ENCODE peak calls at places on chromosomes 2 and 18, in ten cellular contexts. One of them, this sample, is unnamed.
A peak's percentile ranks its signal among the peaks of the same experiment; 100 is the strongest.

GRCh38 chr18:58800582-58800981 is 64.1 kb upstream of the ZNF532 start:
- DNase-seq in ovary: no peak
- DNase-seq in right lobe of liver: no peak
- DNase-seq in spleen: no peak
- DNase-seq in A549: no peak
- DNase-seq in stomach: no peak
- DNase-seq in adrenal gland: no peak
- DNase-seq in gastrocnemius medialis: no peak
- DNase-seq in body of pancreas: no peak
- DNase-seq in esophagus squamous epithelium: no peak
- DNase-seq in this sample: no peak

GRCh38 chr18:8361941-8362471 is 247.2 kb upstream of the RAB12 start:
- DNase-seq in adrenal gland: no peak
- DNase-seq in body of pancreas: no peak
- DNase-seq in right lobe of liver: no peak
- DNase-seq in gastrocnemius medialis: no peak
- DNase-seq in esophagus squamous epithelium: no peak
- DNase-seq in ovary: no peak
- DNase-seq in A549: no peak
- DNase-seq in spleen: no peak
- DNase-seq in stomach: no peak
- DNase-seq in this sample: no peak

GRCh38 chr2:65343381-65343780 is 89.0 kb downstream of the SPRED2 start:
- DNase-seq in right lobe of liver: no peak
- DNase-seq in stomach: no peak
- DNase-seq in adrenal gland: no peak
- DNase-seq in A549: no peak
- DNase-seq in spleen: no peak
- DNase-seq in ovary: no peak
- DNase-seq in gastrocnemius medialis: no peak
- DNase-seq in esophagus squamous epithelium: no peak
- DNase-seq in body of pancreas: no peak
- DNase-seq in this sample: no peak

GRCh38 chr2:232888839-232889529 is 18.9 kb downstream of the SNORC start:
- DNase-seq in esophagus squamous epithelium: no peak
- DNase-seq in spleen: peak; percentile 58
- DNase-seq in body of pancreas: no peak
- DNase-seq in stomach: peak; percentile 23
- DNase-seq in ovary: no peak
- DNase-seq in right lobe of liver: no peak
- DNase-seq in adrenal gland: peak; percentile 17
- DNase-seq in A549: no peak
- DNase-seq in gastrocnemius medialis: no peak
- DNase-seq in this sample: no peak

GRCh38 chr2:144437636-144438035 is 82.3 kb downstream of the ZEB2 start:
- DNase-seq in stomach: no peak
- DNase-seq in adrenal gland: no peak
- DNase-seq in esophagus squamous epithelium: no peak
- DNase-seq in ovary: no peak
- DNase-seq in gastrocnemius medialis: no peak
- DNase-seq in right lobe of liver: no peak
- DNase-seq in body of pancreas: no peak
- DNase-seq in spleen: no peak
- DNase-seq in A549: no peak
- DNase-seq in this sample: no peak

GRCh38 chr2:50513724-50514123 is 518.2 kb downstream of the NRXN1 start:
- DNase-seq in adrenal gland: no peak
- DNase-seq in esophagus squamous epithelium: no peak
- DNase-seq in gastrocnemius medialis: no peak
- DNase-seq in A549: no peak
- DNase-seq in stomach: no peak
- DNase-seq in right lobe of liver: no peak
- DNase-seq in ovary: no peak
- DNase-seq in body of pancreas: no peak
- DNase-seq in spleen: no peak
- DNase-seq in this sample: no peak

GRCh38 chr18:56902653-56903052 is 244.2 kb upstream of the BOD1L2 start:
- DNase-seq in stomach: no peak
- DNase-seq in esophagus squamous epithelium: no peak
- DNase-seq in gastrocnemius medialis: no peak
- DNase-seq in body of pancreas: no peak
- DNase-seq in right lobe of liver: no peak
- DNase-seq in A549: peak; percentile 3
- DNase-seq in spleen: no peak
- DNase-seq in adrenal gland: no peak
- DNase-seq in ovary: no peak
- DNase-seq in this sample: no peak

GRCh38 chr18:3970929-3971328 is 484.2 kb downstream of the DLGAP1 start:
- DNase-seq in esophagus squamous epithelium: no peak
- DNase-seq in body of pancreas: no peak
- DNase-seq in A549: no peak
- DNase-seq in gastrocnemius medialis: no peak
- DNase-seq in ovary: no peak
- DNase-seq in right lobe of liver: no peak
- DNase-seq in spleen: no peak
- DNase-seq in adrenal gland: peak; percentile 56
- DNase-seq in stomach: no peak
- DNase-seq in this sample: no peak

GRCh38 chr2:239935789-239936758 is 89.1 kb downstream of the NDUFA10 start:
- DNase-seq in right lobe of liver: peak; percentile 5
- DNase-seq in spleen: peak; percentile 52
- DNase-seq in adrenal gland: peak; percentile 15
- DNase-seq in A549: no peak
- DNase-seq in ovary: no peak
- DNase-seq in body of pancreas: no peak
- DNase-seq in stomach: peak; percentile 17
- DNase-seq in gastrocnemius medialis: no peak
- DNase-seq in esophagus squamous epithelium: no peak
- DNase-seq in this sample: no peak

GRCh38 chr2:143700865-143701264 is 571.6 kb downstream of the ARHGAP15 start:
- DNase-seq in esophagus squamous epithelium: no peak
- DNase-seq in body of pancreas: no peak
- DNase-seq in stomach: no peak
- DNase-seq in A549: no peak
- DNase-seq in spleen: no peak
- DNase-seq in gastrocnemius medialis: no peak
- DNase-seq in adrenal gland: no peak
- DNase-seq in right lobe of liver: no peak
- DNase-seq in ovary: no peak
- DNase-seq in this sample: no peak

GRCh38 chr2:150619607-150620330 is 132.3 kb upstream of the RND3 start:
- DNase-seq in stomach: no peak
- DNase-seq in esophagus squamous epithelium: no peak
- DNase-seq in A549: peak; percentile 17
- DNase-seq in body of pancreas: no peak
- DNase-seq in adrenal gland: peak; percentile 63
- DNase-seq in right lobe of liver: no peak
- DNase-seq in gastrocnemius medialis: peak; percentile 7
- DNase-seq in ovary: peak; percentile 11
- DNase-seq in spleen: no peak
- DNase-seq in this sample: no peak

GRCh38 chr2:41723531-41723930 is 324.3 kb upstream of the PKDCC start:
- DNase-seq in stomach: no peak
- DNase-seq in ovary: no peak
- DNase-seq in esophagus squamous epithelium: no peak
- DNase-seq in body of pancreas: no peak
- DNase-seq in adrenal gland: no peak
- DNase-seq in right lobe of liver: no peak
- DNase-seq in gastrocnemius medialis: no peak
- DNase-seq in A549: no peak
- DNase-seq in spleen: no peak
- DNase-seq in this sample: no peak

GRCh38 chr2:28387082-28387960 is 5.3 kb upstream of the FOSL2 start:
- DNase-seq in spleen: peak; percentile 4
- DNase-seq in ovary: no peak
- DNase-seq in right lobe of liver: no peak
- DNase-seq in body of pancreas: no peak
- DNase-seq in adrenal gland: peak; percentile 40
- DNase-seq in A549: no peak
- DNase-seq in stomach: no peak
- DNase-seq in gastrocnemius medialis: no peak
- DNase-seq in esophagus squamous epithelium: no peak
- DNase-seq in this sample: no peak

GRCh38 chr18:785242-785641 is 26.8 kb downstream of the YES1 start:
- DNase-seq in gastrocnemius medialis: no peak
- DNase-seq in body of pancreas: no peak
- DNase-seq in ovary: no peak
- DNase-seq in A549: no peak
- DNase-seq in stomach: no peak
- DNase-seq in adrenal gland: no peak
- DNase-seq in right lobe of liver: no peak
- DNase-seq in esophagus squamous epithelium: no peak
- DNase-seq in spleen: no peak
- DNase-seq in this sample: no peak

DNA sequence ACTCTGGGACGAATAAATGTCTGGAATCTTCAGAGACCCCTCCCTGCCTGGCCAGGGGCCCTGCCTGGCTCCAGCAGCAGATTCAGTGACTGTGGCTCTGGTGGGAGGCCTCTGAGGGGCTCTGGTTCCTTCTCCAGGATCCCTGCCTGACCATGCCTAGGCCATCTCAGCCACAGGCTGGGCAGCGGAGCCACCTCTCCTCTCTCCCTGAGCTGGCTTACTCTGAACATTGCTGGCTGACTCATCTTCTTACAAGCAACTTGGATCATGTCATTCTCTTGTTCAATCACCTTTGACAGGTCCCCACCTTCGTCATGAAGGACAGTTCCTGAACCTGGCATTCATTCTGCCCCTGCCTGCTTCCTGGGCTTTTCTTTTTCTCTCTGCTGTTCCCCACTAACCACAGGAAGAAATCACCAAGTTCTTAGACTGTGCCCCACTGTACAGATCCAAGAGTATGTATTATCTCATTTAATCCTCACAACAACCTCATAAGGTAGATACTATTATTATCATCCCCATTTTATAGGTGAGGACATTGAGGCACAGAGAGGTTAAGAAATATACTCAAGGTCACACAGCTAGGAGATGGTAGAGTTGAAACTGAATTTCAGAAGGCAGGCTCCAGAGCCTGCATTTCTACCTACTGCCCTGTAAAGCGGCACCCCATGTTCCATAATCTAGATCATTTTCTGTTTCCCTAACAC is 155.5 kb upstream of the SMAD2 start:
- DNase-seq in esophagus squamous epithelium: no peak
- DNase-seq in gastrocnemius medialis: no peak
- DNase-seq in adrenal gland: no peak
- DNase-seq in body of pancreas: no peak
- DNase-seq in right lobe of liver: no peak
- DNase-seq in ovary: no peak
- DNase-seq in stomach: no peak
- DNase-seq in spleen: no peak
- DNase-seq in A549: no peak
- DNase-seq in this sample: no peak
- TF ChIP-seq POLR2A in esophagus squamous epithelium: no peak
- TF ChIP-seq POLR2A in gastrocnemius medialis: no peak
- TF ChIP-seq POLR2A in adrenal gland: no peak
- TF ChIP-seq POLR2A in body of pancreas: no peak
- TF ChIP-seq POLR2A in right lobe of liver: no peak
- TF ChIP-seq POLR2A in ovary: no peak
- TF ChIP-seq POLR2A in stomach: no peak
- TF ChIP-seq POLR2A in spleen: no peak
- TF ChIP-seq POLR2A in A549: no peak
- TF ChIP-seq POLR2A in this sample: no peak

GRCh38 chr2:196263181-196263747 is 91.9 kb upstream of the STK17B start:
- DNase-seq in gastrocnemius medialis: no peak
- DNase-seq in spleen: no peak
- DNase-seq in right lobe of liver: no peak
- DNase-seq in stomach: no peak
- DNase-seq in adrenal gland: no peak
- DNase-seq in body of pancreas: no peak
- DNase-seq in esophagus squamous epithelium: no peak
- DNase-seq in A549: no peak
- DNase-seq in ovary: no peak
- DNase-seq in this sample: peak; percentile 60
- TF ChIP-seq POLR2A in gastrocnemius medialis: no peak
- TF ChIP-seq POLR2A in spleen: no peak
- TF ChIP-seq POLR2A in right lobe of liver: no peak
- TF ChIP-seq POLR2A in stomach: no peak
- TF ChIP-seq POLR2A in adrenal gland: no peak
- TF ChIP-seq POLR2A in body of pancreas: no peak
- TF ChIP-seq POLR2A in esophagus squamous epithelium: peak; percentile 33
- TF ChIP-seq POLR2A in A549: no peak
- TF ChIP-seq POLR2A in ovary: no peak
- TF ChIP-seq POLR2A in this sample: no peak

DNA sequence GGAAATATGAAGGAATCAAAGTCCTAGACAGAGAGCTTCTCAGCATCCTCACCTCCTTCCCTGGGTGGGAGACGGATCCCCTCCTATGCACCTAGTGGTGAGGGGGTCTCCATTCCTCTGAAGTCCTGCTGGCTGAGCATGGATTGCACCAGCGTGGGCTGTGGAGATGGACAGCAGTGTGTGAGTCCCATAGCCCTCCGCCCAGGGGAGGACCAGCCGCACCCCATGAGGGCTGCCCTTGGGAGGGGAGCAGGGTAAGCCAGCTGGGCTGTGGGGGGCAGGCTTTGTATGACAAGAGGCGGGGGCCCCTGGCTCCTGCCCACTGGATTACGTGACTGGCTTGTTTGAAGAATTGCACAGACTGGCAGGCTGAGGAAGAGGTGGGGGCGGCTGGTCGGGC is 768.2 kb downstream of the GALR1 start:
- DNase-seq in adrenal gland: no peak
- DNase-seq in ovary: no peak
- DNase-seq in stomach: no peak
- DNase-seq in esophagus squamous epithelium: no peak
- DNase-seq in A549: no peak
- DNase-seq in right lobe of liver: no peak
- DNase-seq in body of pancreas: no peak
- DNase-seq in gastrocnemius medialis: no peak
- DNase-seq in spleen: no peak
- DNase-seq in this sample: no peak
- TF ChIP-seq POLR2A in adrenal gland: no peak
- TF ChIP-seq POLR2A in ovary: no peak
- TF ChIP-seq POLR2A in stomach: no peak
- TF ChIP-seq POLR2A in esophagus squamous epithelium: no peak
- TF ChIP-seq POLR2A in A549: no peak
- TF ChIP-seq POLR2A in right lobe of liver: no peak
- TF ChIP-seq POLR2A in body of pancreas: no peak
- TF ChIP-seq POLR2A in gastrocnemius medialis: no peak
- TF ChIP-seq POLR2A in spleen: no peak
- TF ChIP-seq POLR2A in this sample: no peak

DNA sequence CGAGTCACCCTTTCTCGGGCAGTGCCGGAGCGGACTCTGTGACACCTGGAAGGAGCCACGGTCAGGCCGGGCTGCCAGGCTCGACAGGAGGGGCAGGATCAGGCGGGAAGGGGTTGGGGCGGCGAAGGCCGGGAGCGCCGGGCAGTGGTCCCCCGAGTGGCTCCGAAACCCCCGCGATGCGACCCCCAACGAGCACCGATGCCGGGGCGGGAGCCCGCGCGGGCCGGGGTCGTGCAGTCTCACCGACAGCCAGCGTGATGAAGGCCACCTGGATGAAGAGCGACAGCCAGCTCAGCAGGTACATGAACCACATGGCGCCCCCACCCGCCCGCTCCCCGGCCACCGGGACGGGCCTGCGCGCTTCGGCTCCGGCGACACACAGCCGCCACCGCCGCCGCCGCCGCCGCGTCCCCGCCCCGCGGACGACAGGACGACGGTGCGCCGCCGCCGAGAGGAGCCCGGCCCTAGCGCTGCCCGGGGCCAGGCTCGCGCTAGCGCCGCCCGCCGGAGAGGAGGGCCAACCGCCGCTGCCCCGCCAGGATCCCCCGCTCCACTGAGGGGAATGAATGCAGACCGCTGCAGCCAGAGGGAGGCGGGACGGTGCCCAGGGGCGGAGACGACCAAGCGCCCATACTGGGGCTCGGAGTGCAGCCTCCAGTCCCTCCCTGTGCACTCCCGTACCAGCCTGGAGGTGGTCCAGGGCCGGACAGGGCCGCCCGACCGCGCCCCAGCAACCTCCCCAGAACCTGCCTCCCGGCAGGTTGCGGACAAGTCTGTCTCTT is at the start of gene TEX261:
- DNase-seq in A549: peak; percentile 93
- DNase-seq in ovary: peak; percentile 74
- DNase-seq in right lobe of liver: peak; percentile 93
- DNase-seq in esophagus squamous epithelium: peak; percentile 61
- DNase-seq in stomach: peak; percentile 92
- DNase-seq in body of pancreas: peak; percentile 90
- DNase-seq in adrenal gland: peak; percentile 90
- DNase-seq in spleen: peak; percentile 99
- DNase-seq in gastrocnemius medialis: peak; percentile 71
- DNase-seq in this sample: peak; percentile 97
- TF ChIP-seq POLR2A in A549: peak; percentile 62
- TF ChIP-seq POLR2A in ovary: peak; percentile 35
- TF ChIP-seq POLR2A in right lobe of liver: peak; percentile 66
- TF ChIP-seq POLR2A in esophagus squamous epithelium: peak; percentile 44
- TF ChIP-seq POLR2A in stomach: no peak
- TF ChIP-seq POLR2A in body of pancreas: peak; percentile 60
- TF ChIP-seq POLR2A in adrenal gland: peak; percentile 15
- TF ChIP-seq POLR2A in spleen: no peak
- TF ChIP-seq POLR2A in gastrocnemius medialis: peak; percentile 74
- TF ChIP-seq POLR2A in this sample: no peak

This sample was measured in lower leg skin.